ENCODE peak calls at places on chromosomes 4 and X, in ten cellular contexts. O, K, J, Q, T, B, P, Y, F and V are unnamed samples.

GRCh38 chr4:27638163-27638915 is 777.7 kb downstream of the STIM2 start:
- DNase-seq in O (no peak), K (no peak), J (no peak), Q (no peak), T (no peak), B (no peak), P (no peak), Y (no peak), F (peak; percentile 64), V (no peak)

GRCh38 chr4:86718152-86718551 is 124.0 kb downstream of the PTPN13 start:
- DNase-seq in O (no peak), K (no peak), J (no peak), Q (no peak), T (no peak), B (no peak), P (no peak), Y (no peak), F (no peak), V (no peak)

GRCh38 chrX:119870626-119871131 is 854 bp downstream of the RNF113A start:
- DNase-seq in O (no peak), K (no peak), J (no peak), Q (no peak), T (peak; percentile 42), B (no peak), P (peak; percentile 42), Y (no peak), F (peak; percentile 18), V (no peak)

GRCh38 chr4:7943211-7943610 is 3.5 kb upstream of the AFAP1 start:
- DNase-seq in O (no peak), K (no peak), J (peak; percentile 52), Q (no peak), T (no peak), B (no peak), P (no peak), Y (no peak), F (no peak), V (no peak)

GRCh38 chr4:139368990-139369389 is 66.7 kb upstream of the NDUFC1 start:
- DNase-seq in O (no peak), K (no peak), J (no peak), Q (no peak), T (no peak), B (no peak), P (no peak), Y (no peak), F (no peak), V (no peak)

GRCh38 chr4:115229873-115230272 is 116.5 kb upstream of the NDST4 start:
- DNase-seq in O (no peak), K (no peak), J (no peak), Q (no peak), T (no peak), B (no peak), P (no peak), Y (no peak), F (no peak), V (no peak)

GRCh38 chr4:126986828-126987227 is 645.9 kb upstream of the INTU start:
- DNase-seq in O (no peak), K (no peak), J (no peak), Q (no peak), T (no peak), B (no peak), P (no peak), Y (no peak), F (no peak), V (no peak)

GRCh38 chrX:40300286-40300890 is 202.6 kb upstream of the BCOR start:
- DNase-seq in O (no peak), K (no peak), J (no peak), Q (peak; percentile 50), T (no peak), B (no peak), P (no peak), Y (no peak), F (no peak), V (peak; percentile 46)

GRCh38 chr4:169795585-169795984 is 37.8 kb upstream of the HPF1 start:
- DNase-seq in O (no peak), K (no peak), J (no peak), Q (no peak), T (no peak), B (no peak), P (no peak), Y (no peak), F (no peak), V (no peak)

GRCh38 chrX:79181401-79181800 is 36.9 kb downstream of the GPR174 start:
- DNase-seq in O (no peak), K (no peak), J (no peak), Q (no peak), T (no peak), B (no peak), P (no peak), Y (no peak), F (no peak), V (no peak)

GRCh38 chr4:110055014-110055768 is 142.5 kb downstream of the EGF start:
- DNase-seq in O (no peak), K (peak; percentile 54), J (no peak), Q (peak; percentile 53), T (no peak), B (no peak), P (peak; percentile 10), Y (no peak), F (no peak), V (peak; percentile 49)

GRCh38 chrX:46553935-46554334 is 8.7 kb upstream of the ZNF674 start:
- DNase-seq in O (no peak), K (no peak), J (no peak), Q (no peak), T (no peak), B (no peak), P (no peak), Y (no peak), F (no peak), V (no peak)

GRCh38 chr4:86972997-86973396 is 38.2 kb downstream of the AFF1 start:
- DNase-seq in O (no peak), K (no peak), J (peak; percentile 86), Q (no peak), T (no peak), B (peak; percentile 4), P (peak; percentile 62), Y (no peak), F (no peak), V (no peak)

GRCh38 chrX:97629597-97629985 is 745.9 kb downstream of the RPA4 start:
- DNase-seq in O (no peak), K (no peak), J (no peak), Q (no peak), T (no peak), B (no peak), P (no peak), Y (peak; percentile 6), F (no peak), V (no peak)

GRCh38 chrX:10795721-10796120 is 175.3 kb upstream of the MID1 start:
- DNase-seq in O (no peak), K (no peak), J (no peak), Q (no peak), T (no peak), B (no peak), P (no peak), Y (no peak), F (no peak), V (no peak)

GRCh38 chrX:31228415-31228832 is 156.6 kb upstream of the FTHL17 start:
- DNase-seq in O (peak; percentile 36), K (no peak), J (no peak), Q (no peak), T (no peak), B (no peak), P (no peak), Y (no peak), F (no peak), V (no peak)

GRCh38 chr4:90318208-90318607 is 191.0 kb downstream of the CCSER1 start:
- DNase-seq in O (no peak), K (no peak), J (no peak), Q (no peak), T (no peak), B (no peak), P (no peak), Y (no peak), F (no peak), V (no peak)